ENCODE peak calls at places on chromosomes 2 and 18, in four cellular contexts. M, K, J and R are unnamed samples.

GRCh38 chr2:20015482-20016083 is 3.1 kb upstream of the MATN3 start:
- DNase-seq in M (no peak), K (no peak), J (no peak), R (peak; percentile 64)

GRCh38 chr2:45930396-45930792 is 278.9 kb downstream of the PRKCE start:
- DNase-seq in M (peak; percentile 70), K (no peak), J (no peak), R (peak; percentile 51)

GRCh38 chr2:149365826-149366583 is 35.6 kb downstream of the LYPD6 start:
- DNase-seq in M (no peak), K (peak; percentile 12), J (no peak), R (no peak)

GRCh38 chr2:241110607-241111442 is 8.7 kb upstream of the MTERF4 start:
- DNase-seq in M (no peak), K (no peak), J (no peak), R (no peak)

GRCh38 chr2:30978854-30979253 is 159.4 kb downstream of the GALNT14 start:
- DNase-seq in M (no peak), K (no peak), J (no peak), R (no peak)

GRCh38 chr18:70195852-70196434 is 9.5 kb downstream of the RTTN start:
- DNase-seq in M (peak; percentile 6), K (peak; percentile 10), J (peak; percentile 9), R (no peak)

GRCh38 chr2:182897137-182897536 is 30.7 kb upstream of the FRZB start:
- DNase-seq in M (no peak), K (no peak), J (no peak), R (no peak)

GRCh38 chr2:152222975-152223638 is 47.5 kb upstream of the STAM2 start:
- DNase-seq in M (peak; percentile 27), K (peak; percentile 59), J (peak; percentile 46), R (no peak)

GRCh38 chr2:233331536-233331935 is 22.8 kb upstream of the DGKD start:
- DNase-seq in M (no peak), K (peak; percentile 24), J (peak; percentile 77), R (no peak)

GRCh38 chr2:142586693-142587432 is 290.6 kb upstream of the KYNU start:
- DNase-seq in M (peak; percentile 25), K (no peak), J (no peak), R (no peak)

GRCh38 chr2:48902521-48902920 is 147.0 kb upstream of the LHCGR start:
- DNase-seq in M (no peak), K (no peak), J (no peak), R (no peak)

GRCh38 chr18:998976-999375 is 94.3 kb downstream of the ADCYAP1 start:
- DNase-seq in M (no peak), K (no peak), J (no peak), R (no peak)

GRCh38 chr2:47344890-47345583 is 57.9 kb upstream of the MSH2 start:
- DNase-seq in M (peak; percentile 97), K (peak; percentile 87), J (peak; percentile 91), R (peak; percentile 100)

GRCh38 chr2:178761759-178762371 is 45.4 kb downstream of the TTN start:
- DNase-seq in M (peak; percentile 7), K (no peak), J (no peak), R (peak; percentile 53)

GRCh38 chr2:226701052-226701451 is 98.6 kb downstream of the IRS1 start:
- DNase-seq in M (no peak), K (no peak), J (no peak), R (no peak)

GRCh38 chr2:8303322-8303832 is 378.5 kb upstream of the ID2 start:
- DNase-seq in M (no peak), K (peak; percentile 12), J (peak; percentile 81), R (no peak)

GRCh38 chr2:224175538-224175937 is 136.5 kb upstream of the SERPINE2 start:
- DNase-seq in M (no peak), K (no peak), J (no peak), R (no peak)

GRCh38 chr2:37378411-37378810 is 34.0 kb downstream of the QPCT start:
- DNase-seq in M (no peak), K (no peak), J (no peak), R (no peak)

GRCh38 chr2:68769586-68770270 is 35.1 kb downstream of the ARHGAP25 start:
- DNase-seq in M (no peak), K (no peak), J (no peak), R (no peak)

GRCh38 chr2:229445013-229445412 is 173.9 kb upstream of the PID1 start:
- DNase-seq in M (no peak), K (peak; percentile 70), J (peak; percentile 24), R (peak; percentile 20)

GRCh38 chr2:238026953-238027505 is 33.8 kb upstream of the SCLY start:
- DNase-seq in M (no peak), K (no peak), J (no peak), R (no peak)

GRCh38 chr2:201890447-201890846 is 84.1 kb downstream of the CDK15 start:
- DNase-seq in M (no peak), K (no peak), J (no peak), R (no peak)

GRCh38 chr2:208266641-208267335 is 733 bp downstream of the PIKFYVE start:
- DNase-seq in M (no peak), K (no peak), J (no peak), R (no peak)

GRCh38 chr18:35756506-35757117 is 175.1 kb downstream of the GALNT1 start:
- DNase-seq in M (peak; percentile 40), K (peak; percentile 47), J (peak; percentile 35), R (peak; percentile 49)

GRCh38 chr2:102509749-102510148 is 36.7 kb downstream of the SLC9A4 start:
- DNase-seq in M (no peak), K (no peak), J (no peak), R (no peak)

GRCh38 chr2:120319686-120320317 is 26.1 kb upstream of the INHBB start:
- DNase-seq in M (no peak), K (no peak), J (no peak), R (no peak)

GRCh38 chr2:112627060-112628040 is 18.4 kb upstream of the SLC20A1 start:
- DNase-seq in M (no peak), K (no peak), J (no peak), R (no peak)

GRCh38 chr2:215828528-215829184 is 184.7 kb downstream of the MREG start:
- DNase-seq in M (peak; percentile 66), K (peak; percentile 25), J (peak; percentile 58), R (peak; percentile 80)

GRCh38 chr18:61912476-61912875 is 19.7 kb upstream of the RNF152 start:
- DNase-seq in M (no peak), K (no peak), J (no peak), R (no peak)

GRCh38 chr2:118807668-118808428 is 39.6 kb downstream of the EN1 start:
- DNase-seq in M (no peak), K (no peak), J (no peak), R (no peak)

GRCh38 chr2:22907330-22907729 is 477.6 kb upstream of the KLHL29 start:
- DNase-seq in M (no peak), K (peak; percentile 74), J (peak; percentile 12), R (no peak)

DNA sequence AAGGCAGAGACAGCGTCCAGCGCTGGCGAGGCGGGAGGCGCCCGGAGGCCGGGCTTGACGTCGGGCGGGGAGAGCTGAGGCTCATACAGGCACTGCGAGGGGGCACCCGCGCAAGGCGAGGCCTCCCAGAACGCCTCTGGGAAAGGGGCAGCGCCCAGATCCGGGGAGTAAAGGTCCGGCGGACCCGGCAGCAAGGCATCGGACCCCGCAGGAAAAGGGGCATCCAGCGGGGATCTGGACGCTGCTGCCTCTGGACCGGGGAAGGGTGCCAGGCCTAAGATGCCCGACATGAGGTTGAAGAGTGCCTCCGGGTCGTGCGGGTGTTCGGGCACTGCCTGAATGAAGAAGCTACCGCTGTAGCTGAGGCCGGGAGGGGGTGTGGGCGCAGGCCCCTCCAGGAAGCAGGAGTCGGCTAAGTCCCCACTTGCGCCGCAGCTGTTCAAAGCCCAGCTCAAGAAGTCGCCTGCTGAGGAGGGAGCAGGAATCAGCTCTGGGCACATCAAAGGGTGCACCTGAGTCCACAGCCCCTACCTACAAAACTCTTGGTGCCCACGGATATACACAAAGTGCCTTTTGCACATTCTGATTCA is 937 bp downstream of the EGR4 start:
- DNase-seq in M (no peak), K (no peak), J (no peak), R (no peak)
- H3K4me3 ChIP-seq in M (no peak overlapping the region), K (no peak overlapping the region), J (no peak overlapping the region), R (no peak overlapping the region)

DNA sequence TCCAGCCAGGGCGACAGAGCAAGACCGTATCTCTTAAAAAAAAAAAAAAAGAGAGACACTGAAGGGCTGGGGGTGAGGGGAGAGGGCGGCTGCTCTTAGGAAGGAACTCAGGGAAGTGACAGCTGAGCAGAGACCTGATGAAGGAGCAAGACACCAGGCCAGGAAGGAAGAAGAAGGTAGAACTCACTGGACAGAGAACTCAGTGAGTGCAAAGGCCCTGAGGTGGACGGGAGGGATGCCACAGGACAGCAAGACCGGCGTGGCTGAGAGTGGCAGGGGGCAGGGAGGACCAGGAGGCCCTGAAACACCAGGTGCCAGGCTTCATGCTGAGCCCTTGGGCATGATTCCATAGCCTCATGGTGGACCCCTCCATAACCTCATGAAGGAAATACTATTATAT is 18.2 kb downstream of the BIN1 start:
- DNase-seq in M (no peak), K (no peak), J (no peak), R (no peak)
- H3K4me3 ChIP-seq in M (no peak overlapping the region), K (no peak overlapping the region), J (no peak overlapping the region), R (no peak overlapping the region)

DNA sequence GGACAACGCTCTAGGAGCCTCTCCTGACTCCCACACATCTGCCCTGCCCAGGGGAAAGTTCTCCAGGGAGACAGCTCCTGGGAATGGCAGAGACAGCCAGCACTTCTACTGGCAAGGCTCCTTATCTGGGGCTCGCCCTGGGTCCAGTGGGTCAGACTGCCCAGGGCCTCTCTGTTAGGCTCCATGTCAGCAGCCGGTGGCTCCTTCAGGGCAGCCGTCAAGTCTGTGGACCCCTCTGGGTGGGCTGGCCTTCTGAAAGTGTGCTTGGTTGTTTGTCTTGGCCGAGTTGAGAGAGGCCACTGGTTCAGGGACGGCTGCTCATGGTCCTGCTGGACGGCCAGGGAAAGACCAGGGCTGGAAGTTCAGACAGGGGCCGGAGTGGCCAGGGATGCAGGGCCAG is 65.6 kb downstream of the RPIA start:
- DNase-seq in M (no peak), K (no peak), J (no peak), R (no peak)
- H3K4me3 ChIP-seq in M (no peak overlapping the region), K (no peak overlapping the region), J (no peak overlapping the region), R (no peak overlapping the region)

DNA sequence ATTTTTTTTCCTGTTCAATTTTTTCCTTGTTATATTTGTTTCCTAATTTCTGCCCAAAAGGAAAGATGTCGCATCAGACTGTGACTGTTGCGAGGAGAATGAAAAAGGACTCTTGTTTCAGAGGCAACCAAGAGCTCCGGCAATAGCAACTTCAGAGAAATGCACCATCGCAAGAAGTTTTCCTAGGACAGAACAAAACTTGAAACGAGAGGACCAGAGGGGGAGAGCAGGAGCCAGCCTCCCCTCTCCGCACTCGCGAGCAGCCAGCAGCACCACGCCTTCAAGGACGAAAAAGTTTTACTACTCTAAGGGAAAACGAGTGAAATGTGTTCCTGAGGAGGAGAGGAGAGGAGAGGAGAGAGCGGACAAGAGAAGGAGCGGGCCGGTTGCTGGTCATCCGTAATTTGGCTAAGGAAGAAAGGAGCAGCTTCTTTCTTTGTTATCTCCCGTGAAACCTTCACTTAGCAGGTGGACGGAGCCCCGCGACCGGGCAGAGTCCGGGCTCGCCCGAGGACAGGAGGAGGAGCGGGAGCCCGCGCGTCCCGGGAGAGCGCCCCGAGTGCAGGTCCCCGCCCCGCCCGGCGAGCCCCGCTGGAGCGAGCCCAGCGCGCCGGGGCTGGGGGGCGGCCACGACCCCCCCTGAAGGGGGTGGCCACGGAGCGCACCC is 725 bp downstream of the POU3F3 start:
- DNase-seq in M (no peak), K (no peak), J (no peak), R (no peak)
- H3K4me3 ChIP-seq in M (peak overlapping the region; percentile 46), K (no peak overlapping the region), J (no peak overlapping the region), R (peak overlapping the region; percentile 16)

DNA sequence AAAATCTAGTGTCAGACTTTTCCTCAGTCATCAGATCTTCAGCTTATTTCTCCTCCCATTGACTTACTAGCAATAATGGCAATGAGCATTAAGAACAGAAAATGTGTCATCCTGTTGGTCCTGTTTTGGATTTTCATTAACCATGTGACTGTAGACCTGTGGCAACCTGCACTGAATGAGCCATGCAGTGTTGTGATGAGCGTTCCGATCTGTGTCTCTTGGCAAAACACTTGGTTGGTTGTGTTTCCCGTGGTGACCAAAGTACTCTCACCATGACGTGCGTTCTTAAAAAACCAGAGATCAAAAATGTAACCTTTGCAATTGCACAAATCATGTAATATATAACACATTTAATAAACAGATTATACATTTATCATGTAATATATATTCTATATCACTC is 138.6 kb downstream of the MAP3K20 start:
- DNase-seq in M (no peak), K (peak; percentile 68), J (no peak), R (no peak)
- H3K4me3 ChIP-seq in M (no peak overlapping the region), K (no peak overlapping the region), J (no peak overlapping the region), R (no peak overlapping the region)